ENCODE peak calls at places on chromosomes 3 and 15, in four cellular contexts. L, X, I and E are unnamed samples.

GRCh38 chr3:15064299-15064834 is 748 bp downstream of the MRPS25 start:
- DNase-seq in L (peak; percentile 30), X (no peak), I (no peak), E (no peak)

GRCh38 chr3:113897373-113897777 is 50.4 kb upstream of the ZDHHC23 start:
- DNase-seq in L (no peak), X (no peak), I (no peak), E (no peak)

GRCh38 chr3:57596495-57597239 is 477 bp downstream of the ARF4 start:
- DNase-seq in L (peak; percentile 60), X (peak; percentile 75), I (peak; percentile 76), E (peak; percentile 53)

GRCh38 chr15:34116620-34117019 is 14.7 kb downstream of the PGBD4 start:
- DNase-seq in L (no peak), X (no peak), I (no peak), E (no peak)

GRCh38 chr15:93037341-93038063 is 51.5 kb downstream of the RGMA start:
- DNase-seq in L (no peak), X (peak; percentile 67), I (peak; percentile 80), E (peak; percentile 41)

GRCh38 chr3:150146891-150147761 is 176.4 kb upstream of the PFN2 start:
- DNase-seq in L (no peak), X (no peak), I (no peak), E (no peak)

GRCh38 chr3:133945696-133946095 is 50.0 kb upstream of the RAB6B start:
- DNase-seq in L (no peak), X (no peak), I (no peak), E (no peak)

GRCh38 chr3:136559896-136560295 is 192.3 kb downstream of the STAG1 start:
- DNase-seq in L (no peak), X (no peak), I (no peak), E (no peak)

GRCh38 chr15:83380682-83381081 is 66.5 kb upstream of the SH3GL3 start:
- DNase-seq in L (peak; percentile 4), X (no peak), I (peak; percentile 22), E (peak; percentile 70)